ENCODE peak calls at places on chromosome 18, in seven cellular contexts. W, U, C, P, O, Y and Z are unnamed samples.

GRCh38 chr18:48975221-48975816 is 24.6 kb upstream of the SMAD7 start:
- DNase-seq in C (peak), Y (peak), P (no peak), O (no peak), W (no peak), U (no peak), Z (no peak)

GRCh38 chr18:74496508-74497307 is 545 bp downstream of the CNDP2 start:
- DNase-seq in U (no peak), W (peak), O (peak), Y (peak), C (peak), P (peak), Z (peak)

GRCh38 chr18:63930774-63931354 is 18.2 kb upstream of the HMSD start:
- DNase-seq in O (no peak), W (no peak), U (no peak), P (no peak), Y (no peak), C (no peak), Z (no peak)

GRCh38 chr18:7482342-7482741 is 84.8 kb upstream of the PTPRM start:
- DNase-seq in O (no peak), W (peak), C (no peak), U (no peak), P (no peak), Y (no peak), Z (peak)

GRCh38 chr18:26772691-26773090 is 92.8 kb downstream of the AQP4 start:
- DNase-seq in O (no peak), Y (no peak), W (no peak), C (no peak), U (no peak), P (no peak), Z (no peak)

GRCh38 chr18:21330122-21330701 is 88.2 kb downstream of the GREB1L start:
- DNase-seq in O (no peak), W (peak), U (no peak), P (no peak), C (no peak), Y (no peak), Z (peak)

GRCh38 chr18:9631814-9632496 is 17.6 kb upstream of the PPP4R1 start:
- DNase-seq in O (no peak), P (no peak), Y (no peak), W (peak), C (no peak), U (no peak), Z (peak)

GRCh38 chr18:38028941-38029340 is 463.3 kb upstream of the CELF4 start:
- DNase-seq in C (no peak), U (no peak), Y (no peak), W (no peak), P (no peak), O (no peak), Z (no peak)

GRCh38 chr18:54762386-54762785 is 65.9 kb upstream of the RAB27B start:
- DNase-seq in U (no peak), Y (no peak), O (no peak), C (no peak), W (no peak), P (no peak), Z (no peak)

GRCh38 chr18:24968233-24968775 is 383.7 kb downstream of the ZNF521 start:
- DNase-seq in O (no peak), U (no peak), C (no peak), W (no peak), Y (no peak), P (no peak), Z (no peak)

GRCh38 chr18:43314931-43315330 is 37.6 kb upstream of the SYT4 start:
- DNase-seq in O (no peak), U (no peak), P (no peak), C (no peak), Y (no peak), W (peak), Z (no peak)

GRCh38 chr18:79477711-79478483 is 82.2 kb downstream of the NFATC1 start:
- DNase-seq in U (peak), O (no peak), C (no peak), W (no peak), P (no peak), Y (no peak), Z (no peak)

GRCh38 chr18:50880108-50880465 is 1.2 kb downstream of the ME2 start:
- DNase-seq in W (no peak), U (no peak), C (no peak), P (no peak), O (no peak), Y (no peak), Z (no peak)

GRCh38 chr18:57833441-57834101 is 30.5 kb upstream of the ATP8B1 start:
- DNase-seq in C (no peak), P (peak), U (no peak), Y (no peak), W (peak), O (no peak), Z (peak)

GRCh38 chr18:46166261-46166970 is 62.2 kb downstream of the HAUS1 start:
- DNase-seq in Y (no peak), C (no peak), P (no peak), O (no peak), W (no peak), U (no peak), Z (no peak)

GRCh38 chr18:31205273-31205672 is 42.6 kb upstream of the DSC1 start:
- DNase-seq in Y (no peak), P (no peak), W (no peak), O (no peak), U (no peak), C (no peak), Z (peak)

GRCh38 chr18:14914771-14915170 is 166.8 kb downstream of the ANKRD30B start:
- DNase-seq in C (no peak), P (no peak), Y (no peak), W (no peak), U (no peak), O (no peak), Z (no peak)

GRCh38 chr18:77077836-77078456 is 54.6 kb downstream of the MBP start:
- DNase-seq in C (no peak), Y (no peak), P (no peak), U (no peak), W (peak), O (no peak), Z (peak)

GRCh38 chr18:50458366-50458765 is 83.5 kb downstream of the SKA1 start:
- DNase-seq in P (no peak), U (no peak), W (no peak), O (no peak), Y (no peak), C (no peak), Z (no peak)

GRCh38 chr18:75638223-75638596 is 210.7 kb upstream of the SMIM21 start:
- DNase-seq in O (no peak), U (no peak), W (peak), C (no peak), P (no peak), Y (no peak), Z (no peak)

GRCh38 chr18:9082763-9083510 is 19.6 kb upstream of the NDUFV2 start:
- DNase-seq in O (no peak), Y (no peak), C (no peak), P (peak), W (no peak), U (no peak), Z (no peak)

GRCh38 chr18:50944245-50944917 is 23.5 kb upstream of the ELAC1 start:
- DNase-seq in Y (no peak), W (no peak), C (no peak), O (no peak), P (no peak), U (no peak), Z (peak)

GRCh38 chr18:811192-812122 is 585 bp downstream of the YES1 start:
- DNase-seq in P (peak), C (peak), U (peak), O (no peak), W (peak), Y (peak), Z (peak)

GRCh38 chr18:49812321-49813070 is 837 bp downstream of the ACAA2 start:
- DNase-seq in P (no peak), O (no peak), C (peak), U (no peak), W (no peak), Y (no peak), Z (no peak)

GRCh38 chr18:46028536-46028891 is 43.5 kb downstream of the PSTPIP2 start:
- DNase-seq in U (no peak), W (no peak), O (no peak), P (no peak), Y (no peak), C (no peak), Z (no peak)

GRCh38 chr18:45059695-45060094 is 379.0 kb downstream of the SETBP1 start:
- DNase-seq in P (no peak), Y (no peak), O (no peak), W (peak), C (no peak), U (no peak), Z (peak)

GRCh38 chr18:77119101-77119850 is 13.3 kb downstream of the MBP start:
- DNase-seq in Y (no peak), W (no peak), U (no peak), C (no peak), P (no peak), O (no peak), Z (no peak)

GRCh38 chr18:3526421-3527354 is 76.7 kb downstream of the TGIF1 start:
- DNase-seq in Y (no peak), C (no peak), P (no peak), O (peak), U (no peak), W (peak), Z (no peak)

GRCh38 chr18:5543036-5543671 is 643 bp downstream of the EPB41L3 start:
- DNase-seq in W (no peak), O (peak), Y (peak), C (peak), P (no peak), U (no peak), Z (no peak)

GRCh38 chr18:70132999-70133398 is 72.5 kb downstream of the RTTN start:
- DNase-seq in C (no peak), Y (no peak), P (no peak), U (no peak), O (no peak), W (peak), Z (peak)

GRCh38 chr18:24731981-24732380 is 271.5 kb downstream of the HRH4 start:
- DNase-seq in W (no peak), C (no peak), P (no peak), O (no peak), U (no peak), Y (no peak), Z (peak)

GRCh38 chr18:63046375-63046774 is 273.2 kb downstream of the BCL2 start:
- DNase-seq in U (no peak), W (no peak), C (no peak), O (no peak), Y (no peak), P (no peak), Z (peak)

GRCh38 chr18:49023281-49023937 is 72.6 kb upstream of the SMAD7 start:
- DNase-seq in P (no peak), O (no peak), Y (no peak), W (no peak), U (no peak), C (no peak), Z (no peak)

GRCh38 chr18:12703714-12704113 is 872 bp downstream of the PSMG2 start:
- DNase-seq in O (no peak), C (peak), Y (no peak), P (peak), U (no peak), W (peak), Z (peak)

GRCh38 chr18:23020555-23021294 is 87.6 kb downstream of the RBBP8 start:
- DNase-seq in Y (no peak), U (no peak), P (no peak), W (no peak), C (no peak), O (no peak), Z (no peak)